ENCODE peak calls at places on chromosome 13, in nine cellular contexts. Y is CD4-positive, alpha-beta memory T cell; G is cardiac muscle cell; Q is tibial artery; N is fibroblast of lung; C is Caco-2; X is CD8-positive, alpha-beta memory T cell; F is heart left ventricle; S is WERI-Rb-1. V is an unnamed sample.

GRCh38 chr13:75481176-75482069 is 546 bp downstream of the TBC1D4 start:
- DNase-seq in Q (peak; percentile 70), G (peak; percentile 33), N (peak; percentile 28), Y (peak; percentile 25), F (peak; percentile 21), X (peak; percentile 6), S (peak; percentile 12), C (peak; percentile 62), V (no peak)

GRCh38 chr13:66895780-66896179 is 334.4 kb downstream of the PCDH9 start:
- DNase-seq in X (no peak), Y (no peak), C (no peak), S (no peak), Q (no peak), F (no peak), N (no peak), G (no peak), V (no peak)

GRCh38 chr13:39044536-39044935 is 6.3 kb downstream of the NHLRC3 start:
- DNase-seq in C (no peak), N (no peak), X (no peak), G (no peak), F (no peak), S (no peak), Y (no peak), Q (no peak), V (no peak)

GRCh38 chr13:73075546-73075945 is 16.7 kb downstream of the KLF5 start:
- DNase-seq in C (peak; percentile 50), G (no peak), S (no peak), F (no peak), Y (no peak), N (no peak), Q (no peak), X (no peak), V (no peak)

GRCh38 chr13:59038824-59039223 is 1124.9 kb downstream of the DIAPH3 start:
- DNase-seq in F (no peak), S (no peak), C (no peak), N (peak; percentile 50), G (peak; percentile 5), Q (no peak), Y (no peak), X (no peak), V (no peak)

GRCh38 chr13:96052655-96053002 is 572 bp downstream of the UGGT2 start:
- DNase-seq in F (no peak), S (no peak), Q (no peak), N (peak; percentile 75), C (peak; percentile 57), X (no peak), G (peak; percentile 68), Y (no peak), V (no peak)

GRCh38 chr13:27921421-27921960 is 1.7 kb downstream of the PDX1 start:
- DNase-seq in F (no peak), G (no peak), X (no peak), N (no peak), C (no peak), Y (no peak), Q (no peak), S (no peak), V (no peak)

GRCh38 chr13:94902722-94903407 is 190.5 kb upstream of the SOX21 start:
- DNase-seq in F (no peak), G (no peak), N (peak; percentile 2), S (no peak), Y (no peak), Q (no peak), X (no peak), C (peak; percentile 12), V (no peak)

GRCh38 chr13:41696163-41697003 is 239.0 kb downstream of the RGCC start:
- DNase-seq in S (no peak), Q (no peak), X (no peak), G (peak; percentile 68), N (peak; percentile 82), F (no peak), Y (no peak), C (peak; percentile 81), V (no peak)

GRCh38 chr13:28558126-28558525 is 63.2 kb upstream of the FLT1 start:
- DNase-seq in X (no peak), G (peak; percentile 90), C (no peak), N (peak; percentile 88), F (no peak), Q (no peak), S (no peak), Y (no peak), V (no peak)

GRCh38 chr13:51668580-51669195 is 84.4 kb downstream of the WDFY2 start:
- DNase-seq in N (peak; percentile 12), S (no peak), X (no peak), C (no peak), Y (no peak), F (no peak), G (no peak), Q (no peak), V (no peak)

GRCh38 chr13:47611664-47612288 is 389.3 kb downstream of the SUCLA2 start:
- DNase-seq in G (no peak), X (no peak), Q (no peak), C (no peak), Y (no peak), N (no peak), S (no peak), F (no peak), V (no peak)

GRCh38 chr13:88908896-88909535 is 1237.8 kb downstream of the SLITRK5 start:
- DNase-seq in Q (no peak), C (no peak), F (no peak), G (no peak), N (peak; percentile 59), Y (no peak), X (no peak), S (no peak), V (no peak)

GRCh38 chr13:94119360-94119936 is 360.0 kb downstream of the DCT start:
- DNase-seq in X (no peak), Y (no peak), Q (no peak), S (no peak), G (no peak), F (no peak), N (no peak), C (peak; percentile 12), V (no peak)

DNA sequence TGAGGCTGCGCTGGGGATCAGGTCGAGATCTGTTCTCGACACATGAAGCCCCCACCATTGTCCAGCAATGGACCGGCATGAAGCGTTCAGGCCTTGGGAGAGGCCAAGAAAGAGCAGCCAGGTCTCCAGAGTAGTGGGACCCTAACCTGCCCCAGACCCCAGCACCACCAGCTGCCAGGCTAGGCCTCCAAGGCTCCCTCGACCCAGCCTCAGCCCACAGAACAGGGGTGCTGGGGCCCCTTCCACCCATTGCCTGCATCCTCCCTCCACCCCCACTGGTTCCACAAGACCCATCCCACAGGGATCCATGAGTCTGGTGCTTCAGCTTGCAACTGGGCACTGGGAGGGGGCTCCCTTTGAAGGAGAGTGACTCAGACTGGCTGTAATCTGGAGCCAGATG is 120.3 kb downstream of the TUBA3C start:
- DNase-seq in F (no peak), G (no peak), C (no peak), Q (no peak), S (no peak), X (no peak), Y (no peak), N (no peak), V (no peak)
- H3K9me3 ChIP-seq in F (peaks cover 11% of the 10 kb centered on the region), G (no peaks in the 10 kb centered on the region), C (peaks cover 3% of the 10 kb centered on the region), Q (no peaks in the 10 kb centered on the region), S (peaks cover 4% of the 10 kb centered on the region), X (no peaks in the 10 kb centered on the region), Y (no peaks in the 10 kb centered on the region), N (no peaks in the 10 kb centered on the region), V (no peaks in the 10 kb centered on the region)

GRCh38 chr13:113964251-113964995 is 9.5 kb downstream of the C13orf46 start:
- DNase-seq in Q (no peak), C (no peak), X (no peak), S (no peak), G (no peak), Y (no peak), F (no peak), N (no peak), V (no peak)

GRCh38 chr13:113962386-113962785 is 11.5 kb downstream of the C13orf46 start:
- DNase-seq in N (no peak), Y (no peak), X (no peak), G (no peak), S (no peak), Q (no peak), C (no peak), F (no peak), V (no peak)

GRCh38 chr13:113965383-113965874 is 8.4 kb downstream of the C13orf46 start:
- DNase-seq in X (no peak), Y (no peak), F (no peak), G (no peak), S (no peak), C (no peak), Q (no peak), N (no peak), V (no peak)

GRCh38 chr13:113962975-113963374 is 10.9 kb downstream of the C13orf46 start:
- DNase-seq in G (no peak), C (no peak), N (no peak), Y (no peak), F (no peak), Q (no peak), S (no peak), X (no peak), V (no peak)

GRCh38 chr13:113963376-113963775 is 10.5 kb downstream of the C13orf46 start:
- DNase-seq in G (no peak), C (no peak), Q (no peak), N (no peak), S (no peak), X (no peak), Y (no peak), F (no peak), V (no peak)
- H3K9me3 ChIP-seq in G (no peaks in the 10 kb centered on the region), C (peaks cover 18% of the 10 kb centered on the region), Q (no peaks in the 10 kb centered on the region), N (no peaks in the 10 kb centered on the region), S (peaks cover 55% of the 10 kb centered on the region), X (no peaks in the 10 kb centered on the region), Y (no peaks in the 10 kb centered on the region), F (peaks cover 12% of the 10 kb centered on the region), V (no peaks in the 10 kb centered on the region)

GRCh38 chr13:83825676-83826075 is 56.6 kb downstream of the SLITRK1 start:
- DNase-seq in Q (no peak), G (no peak), N (no peak), S (no peak), X (no peak), F (no peak), Y (no peak), C (no peak), V (no peak)

GRCh38 chr13:83824120-83824519 is 58.2 kb downstream of the SLITRK1 start:
- DNase-seq in G (no peak), S (no peak), Q (no peak), X (no peak), Y (no peak), F (no peak), N (no peak), C (no peak), V (no peak)

GRCh38 chr13:83827338-83827737 is 54.9 kb downstream of the SLITRK1 start:
- DNase-seq in S (no peak), Q (no peak), X (no peak), Y (no peak), C (no peak), G (no peak), N (no peak), F (no peak), V (no peak)

GRCh38 chr13:83819611-83820010 is 62.7 kb downstream of the SLITRK1 start:
- DNase-seq in S (no peak), C (no peak), F (no peak), Y (no peak), N (peak; percentile 3), G (no peak), X (no peak), Q (no peak), V (no peak)

GRCh38 chr13:83824561-83824960 is 57.7 kb downstream of the SLITRK1 start:
- DNase-seq in C (no peak), Y (no peak), N (no peak), S (no peak), G (no peak), F (no peak), X (no peak), Q (no peak), V (no peak)
- H3K9me3 ChIP-seq in C (no peaks in the 10 kb centered on the region), Y (no peaks in the 10 kb centered on the region), N (no peaks in the 10 kb centered on the region), S (peaks cover 13% of the 10 kb centered on the region), G (no peaks in the 10 kb centered on the region), F (no peaks in the 10 kb centered on the region), X (no peaks in the 10 kb centered on the region), Q (no peaks in the 10 kb centered on the region), V (no peaks in the 10 kb centered on the region)

GRCh38 chr13:21436582-21436981 is 22.5 kb downstream of the ZDHHC20 start:
- DNase-seq in F (no peak), G (no peak), N (no peak), Y (no peak), X (no peak), Q (no peak), S (no peak), C (no peak), V (no peak)
- H3K9me3 ChIP-seq in F (peaks cover 17% of the 10 kb centered on the region), G (no peaks in the 10 kb centered on the region), N (no peaks in the 10 kb centered on the region), Y (no peaks in the 10 kb centered on the region), X (no peaks in the 10 kb centered on the region), Q (peaks cover 10% of the 10 kb centered on the region), S (no peaks in the 10 kb centered on the region), C (no peaks in the 10 kb centered on the region), V (no peaks in the 10 kb centered on the region)

V was measured in T-helper 17 cell.